ENCODE peak calls at places on chromosomes 6 and 20, in nine cellular contexts. R is tibial artery, L is body of pancreas, C is breast epithelium, G is Panc1, J is lung, V is Caco-2, U is PC-3, H is pancreas. K is an unnamed sample.
A peak's percentile ranks its signal among the peaks of the same experiment; 100 is the strongest.

GRCh38 chr6:20708367-20709124 is 174.3 kb downstream of the CDKAL1 start:
- DNase-seq in L (no peak), C (no peak), R (no peak), U (no peak), J (no peak), V (no peak), H (no peak), G (no peak), K (no peak)

GRCh38 chr20:15236812-15237211 is 899.4 kb upstream of the FLRT3 start:
- DNase-seq in L (peak; percentile 65), V (peak; percentile 64), H (no peak), J (no peak), U (peak; percentile 87), R (no peak), G (peak; percentile 8), C (no peak), K (no peak)

GRCh38 chr6:13908955-13909381 is 15.8 kb upstream of the RNF182 start:
- DNase-seq in U (peak; percentile 82), H (no peak), G (no peak), J (peak; percentile 53), V (peak; percentile 62), R (peak; percentile 24), L (peak; percentile 44), C (no peak), K (peak; percentile 81)

GRCh38 chr20:53774487-53775203 is 181.0 kb upstream of the ZNF217 start:
- DNase-seq in H (no peak), V (peak; percentile 12), C (no peak), U (peak; percentile 100), L (no peak), G (no peak), R (no peak), J (no peak), K (no peak)

GRCh38 chr6:85669735-85670194 is 27.1 kb upstream of the SYNCRIP start:
- DNase-seq in C (no peak), J (no peak), G (no peak), H (no peak), V (no peak), L (no peak), U (peak; percentile 37), R (no peak), K (peak; percentile 77)

GRCh38 chr6:54353975-54354374 is 45.7 kb downstream of the TINAG start:
- DNase-seq in H (no peak), J (no peak), R (no peak), G (no peak), L (no peak), V (no peak), U (no peak), C (no peak), K (no peak)

GRCh38 chr6:17349437-17349836 is 44.0 kb upstream of the CAP2 start:
- DNase-seq in L (no peak), R (no peak), G (no peak), H (no peak), V (no peak), U (peak; percentile 87), C (no peak), J (no peak), K (no peak)

GRCh38 chr6:1552296-1552761 is 57.4 kb upstream of the FOXC1 start:
- DNase-seq in H (no peak), U (peak; percentile 54), C (no peak), J (no peak), L (no peak), V (no peak), G (no peak), R (no peak), K (no peak)

GRCh38 chr6:75428204-75428603 is 65.4 kb downstream of the FILIP1 start:
- DNase-seq in V (no peak), G (no peak), U (no peak), C (no peak), J (no peak), L (no peak), R (no peak), H (no peak), K (no peak)

GRCh38 chr20:35768731-35769664 is 2.8 kb upstream of the PHF20 start:
- DNase-seq in C (peak; percentile 97), L (peak; percentile 89), J (peak; percentile 96), V (peak; percentile 92), U (peak; percentile 95), G (peak; percentile 81), R (peak; percentile 99), H (peak; percentile 88), K (peak; percentile 60)

GRCh38 chr6:133202610-133203343 is 38.4 kb upstream of the EYA4 start:
- DNase-seq in H (no peak), G (no peak), R (no peak), L (no peak), U (no peak), J (no peak), C (no peak), V (no peak), K (no peak)

GRCh38 chr6:133205304-133205703 is 35.9 kb upstream of the EYA4 start:
- DNase-seq in J (no peak), G (no peak), R (no peak), U (no peak), C (no peak), H (no peak), V (no peak), L (no peak), K (no peak)

GRCh38 chr6:133198725-133199124 is 42.4 kb upstream of the EYA4 start:
- DNase-seq in L (no peak), R (no peak), H (no peak), C (no peak), J (no peak), V (no peak), G (no peak), U (peak; percentile 82), K (no peak)

GRCh38 chr6:133203344-133203697 is 37.8 kb upstream of the EYA4 start:
- DNase-seq in L (no peak), V (no peak), H (no peak), J (no peak), C (no peak), R (no peak), G (no peak), U (no peak), K (no peak)

DNA sequence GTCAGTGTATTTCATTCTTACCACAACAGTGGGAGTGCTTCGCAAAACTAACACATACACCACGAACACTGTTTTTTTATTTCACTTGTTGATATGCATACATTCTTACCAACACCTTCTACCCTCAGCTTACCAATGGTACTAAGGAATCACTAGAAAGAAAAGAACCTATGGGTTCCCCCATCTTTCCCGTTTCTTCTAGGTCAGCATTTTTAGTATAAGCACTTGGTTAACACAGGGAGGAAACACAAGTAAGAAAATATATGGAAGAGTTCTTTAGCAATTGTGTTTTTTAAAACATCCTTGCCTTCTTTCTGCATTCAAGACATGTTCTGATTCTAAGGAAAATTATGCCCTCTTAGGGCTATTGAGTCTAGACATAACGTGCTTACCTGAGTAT is 39.9 kb upstream of the EYA4 start:
- DNase-seq in V (no peak), R (no peak), U (no peak), H (no peak), C (no peak), G (no peak), J (no peak), L (no peak), K (no peak)
- H3K4me1 ChIP-seq in V (no peaks in the 10 kb centered on the region), R (no peaks in the 10 kb centered on the region), U (peaks cover 5% of the 10 kb centered on the region), H (no peaks in the 10 kb centered on the region), C (no peaks in the 10 kb centered on the region), G (no peaks in the 10 kb centered on the region), J (no peaks in the 10 kb centered on the region), L (no peaks in the 10 kb centered on the region), K (no peaks in the 10 kb centered on the region)

GRCh38 chr6:73879466-73879865 is 183.5 kb downstream of the CD109 start:
- DNase-seq in L (no peak), V (no peak), J (no peak), U (no peak), C (no peak), R (no peak), G (no peak), H (no peak), K (no peak)

GRCh38 chr6:73888050-73888449 is 192.0 kb downstream of the CD109 start:
- DNase-seq in C (no peak), R (no peak), J (no peak), G (no peak), L (no peak), H (no peak), V (no peak), U (no peak), K (no peak)

GRCh38 chr6:73879894-73880293 is 183.9 kb downstream of the CD109 start:
- DNase-seq in L (no peak), G (no peak), V (no peak), U (no peak), R (no peak), C (no peak), H (no peak), J (no peak), K (no peak)

GRCh38 chr6:73884540-73884939 is 188.5 kb downstream of the CD109 start:
- DNase-seq in H (no peak), L (no peak), U (no peak), G (no peak), V (no peak), R (no peak), C (no peak), J (no peak), K (no peak)
- H3K4me3 ChIP-seq in H (no peak overlapping the region), L (no peak overlapping the region), U (no peak overlapping the region), G (no peak overlapping the region), V (no peak overlapping the region), R (no peak overlapping the region), C (no peak overlapping the region), J (no peak overlapping the region), K (no peak overlapping the region)

DNA sequence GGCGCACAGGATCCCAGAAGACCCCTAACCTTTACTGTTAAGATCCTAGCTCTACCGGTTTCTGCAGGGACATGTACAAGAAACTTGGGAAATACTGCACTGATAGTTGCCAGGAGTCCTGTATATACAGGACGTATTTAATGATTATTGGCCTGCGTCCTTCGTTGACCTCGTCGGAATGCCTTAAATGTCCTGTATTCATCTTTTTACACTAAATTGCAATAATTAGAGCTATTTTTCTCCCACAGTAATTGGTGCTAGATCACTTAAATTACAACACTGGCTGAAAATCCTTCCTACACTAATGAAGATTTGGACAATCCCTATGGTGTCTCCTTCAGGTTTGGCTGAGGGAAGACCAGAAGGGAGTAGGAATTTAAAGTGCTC is 775 bp upstream of the DNAAF9 start:
- DNase-seq in H (no peak), V (no peak), L (no peak), R (no peak), U (no peak), C (no peak), G (no peak), J (no peak), K (no peak)
- H3K27me3 ChIP-seq in H (no peaks in the 10 kb centered on the region), V (no peaks in the 10 kb centered on the region), L (no peaks in the 10 kb centered on the region), R (no peaks in the 10 kb centered on the region), U (no peaks in the 10 kb centered on the region), C (no peaks in the 10 kb centered on the region), G (peaks cover 2% of the 10 kb centered on the region), J (no peaks in the 10 kb centered on the region), K (peaks cover 5% of the 10 kb centered on the region)

GRCh38 chr20:29756664-29757063 is 1500.8 kb upstream of the DEFB115 start:
- DNase-seq in U (no peak), R (no peak), G (no peak), V (no peak), J (no peak), C (no peak), L (no peak), H (peak; percentile 36), K (no peak)

GRCh38 chr20:29763821-29764511 is 1493.5 kb upstream of the DEFB115 start:
- DNase-seq in H (no peak), G (no peak), J (no peak), R (no peak), V (no peak), C (no peak), U (no peak), L (no peak), K (no peak)

DNA sequence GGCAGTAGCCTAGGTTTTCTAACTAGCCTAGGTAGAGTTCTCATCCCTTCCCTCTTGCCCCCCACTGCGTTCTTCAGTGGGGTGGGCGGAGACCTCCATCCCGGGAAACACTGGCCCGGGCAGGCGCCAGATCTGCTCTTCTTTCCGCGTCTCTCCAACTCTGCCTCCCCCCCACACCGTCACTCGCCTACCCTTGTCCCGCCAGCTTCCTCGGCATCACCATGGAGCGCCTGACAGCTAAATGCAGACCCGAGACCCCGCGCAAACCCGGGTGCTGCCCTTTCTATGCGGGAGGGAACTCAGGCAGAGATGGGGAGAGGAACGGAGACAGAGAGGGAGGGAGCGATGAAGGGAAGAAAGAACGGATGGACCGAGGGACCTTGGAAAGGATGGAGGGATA is 1494.8 kb upstream of the DEFB115 start:
- DNase-seq in G (no peak), V (no peak), H (peak; percentile 33), R (no peak), L (no peak), C (no peak), J (no peak), U (no peak), K (no peak)
- H3K4me1 ChIP-seq in G (peaks cover 4% of the 10 kb centered on the region), V (no peaks in the 10 kb centered on the region), H (no peaks in the 10 kb centered on the region), R (no peaks in the 10 kb centered on the region), L (no peaks in the 10 kb centered on the region), C (no peaks in the 10 kb centered on the region), J (no peaks in the 10 kb centered on the region), U (no peaks in the 10 kb centered on the region), K (no peaks in the 10 kb centered on the region)